ENCODE peak calls at places on chromosome 21, in four cellular contexts. L, R, K and W are unnamed samples.

GRCh38 chr21:29887313-29888009 is 52.3 kb downstream of the GRIK1 start:
- DNase-seq in L (no peak), R (no peak), K (no peak), W (no peak)

GRCh38 chr21:44403106-44404020 is 49.9 kb downstream of the TRPM2 start:
- DNase-seq in L (no peak), R (peak; percentile 38), K (no peak), W (no peak)

GRCh38 chr21:44521301-44521927 is 18.6 kb downstream of the KRTAP10-1 start:
- DNase-seq in L (peak; percentile 6), R (peak; percentile 44), K (no peak), W (no peak)

GRCh38 chr21:43645987-43646386 is 13.3 kb downstream of the HSF2BP start:
- DNase-seq in L (no peak), R (no peak), K (no peak), W (no peak)

GRCh38 chr21:28832013-28832714 is 160.5 kb downstream of the LTN1 start:
- DNase-seq in L (no peak), R (no peak), K (peak; percentile 24), W (peak; percentile 64)

GRCh38 chr21:43740497-43741156 is 21.7 kb downstream of the PDXK start:
- DNase-seq in L (peak; percentile 72), R (no peak), K (no peak), W (no peak)

GRCh38 chr21:14864211-14865021 is 200.4 kb downstream of the NRIP1 start:
- DNase-seq in L (peak; percentile 78), R (peak; percentile 79), K (peak; percentile 24), W (no peak)

GRCh38 chr21:17585875-17586450 is 26.7 kb downstream of the BTG3 start:
- DNase-seq in L (peak; percentile 9), R (no peak), K (no peak), W (no peak)

GRCh38 chr21:34796518-34797201 is 127.9 kb downstream of the CLIC6 start:
- DNase-seq in L (peak; percentile 13), R (no peak), K (no peak), W (no peak)

GRCh38 chr21:38965910-38966504 is 160.3 kb downstream of the ETS2 start:
- DNase-seq in L (no peak), R (no peak), K (no peak), W (no peak)

GRCh38 chr21:34926784-34927548 is 122.1 kb downstream of the RUNX1 start:
- DNase-seq in L (no peak), R (no peak), K (no peak), W (no peak)

GRCh38 chr21:31142600-31142999 is 104.3 kb upstream of the KRTAP19-8 start:
- DNase-seq in L (no peak), R (no peak), K (peak; percentile 41), W (peak; percentile 57)

GRCh38 chr21:39456665-39457064 is 4.9 kb downstream of the SH3BGR start:
- DNase-seq in L (no peak), R (no peak), K (no peak), W (no peak)

GRCh38 chr21:15667010-15667409 is 62.8 kb upstream of the USP25 start:
- DNase-seq in L (no peak), R (no peak), K (no peak), W (no peak)

GRCh38 chr21:38800924-38801744 is 4.6 kb upstream of the ETS2 start:
- DNase-seq in L (no peak), R (no peak), K (no peak), W (no peak)

GRCh38 chr21:29154270-29154669 is 23.8 kb downstream of the MAP3K7CL start:
- DNase-seq in L (no peak), R (no peak), K (no peak), W (no peak)

GRCh38 chr21:16279658-16280581 is 550.1 kb downstream of the USP25 start:
- DNase-seq in L (no peak), R (no peak), K (no peak), W (no peak)

GRCh38 chr21:38312822-38313221 is 56.0 kb downstream of the KCNJ15 start:
- DNase-seq in L (no peak), R (no peak), K (no peak), W (no peak)

GRCh38 chr21:44514218-44514520 is 25.8 kb downstream of the KRTAP10-1 start:
- DNase-seq in L (no peak), R (no peak), K (no peak), W (no peak)

GRCh38 chr21:44353200-44353970 is at the start of gene TRPM2:
- DNase-seq in L (no peak), R (peak; percentile 87), K (peak; percentile 33), W (peak; percentile 44)

GRCh38 chr21:39381009-39381408 is 32.1 kb upstream of the HMGN1 start:
- DNase-seq in L (no peak), R (no peak), K (no peak), W (no peak)

GRCh38 chr21:26570203-26570602 is 2.9 kb downstream of the CYYR1 start:
- DNase-seq in L (no peak), R (no peak), K (no peak), W (no peak)
- H3K27ac ChIP-seq in L (no peak overlapping the region), R (peak overlapping the region; percentile 83), K (no peak overlapping the region), W (no peak overlapping the region)

GRCh38 chr21:46093668-46094400 is 4.1 kb upstream of the COL6A2 start:
- DNase-seq in L (no peak), R (peak; percentile 76), K (peak; percentile 12), W (peak; percentile 15)

GRCh38 chr21:46092026-46092764 is 5.7 kb upstream of the COL6A2 start:
- DNase-seq in L (no peak), R (no peak), K (no peak), W (no peak)

GRCh38 chr21:46092811-46093667 is 4.9 kb upstream of the COL6A2 start:
- DNase-seq in L (no peak), R (no peak), K (peak; percentile 8), W (no peak)

GRCh38 chr21:46091118-46091517 is 6.8 kb upstream of the COL6A2 start:
- DNase-seq in L (no peak), R (no peak), K (no peak), W (no peak)

DNA sequence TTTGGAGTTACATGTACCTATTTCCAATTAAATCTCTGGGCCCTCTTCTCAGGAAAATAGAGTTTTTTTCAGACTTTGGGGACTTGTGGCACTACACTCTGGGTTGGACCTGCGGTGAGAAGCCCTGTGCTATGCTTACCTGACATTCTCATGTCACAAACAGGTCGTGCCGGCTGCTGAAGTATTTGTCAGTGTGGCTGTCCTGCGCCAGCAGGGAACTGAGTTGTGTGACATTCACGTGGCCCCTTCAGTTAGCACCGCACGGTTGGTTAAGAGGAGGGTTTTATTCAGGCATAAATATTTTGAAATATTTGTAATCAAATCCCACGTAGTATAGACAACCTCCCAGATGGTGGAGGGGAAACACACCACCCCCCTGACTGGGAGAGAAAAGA is 6.3 kb upstream of the COL6A2 start:
- DNase-seq in L (no peak), R (no peak), K (no peak), W (no peak)
- H3K4me3 ChIP-seq in L (no peak overlapping the region), R (no peak overlapping the region), K (no peak overlapping the region), W (no peak overlapping the region)

DNA sequence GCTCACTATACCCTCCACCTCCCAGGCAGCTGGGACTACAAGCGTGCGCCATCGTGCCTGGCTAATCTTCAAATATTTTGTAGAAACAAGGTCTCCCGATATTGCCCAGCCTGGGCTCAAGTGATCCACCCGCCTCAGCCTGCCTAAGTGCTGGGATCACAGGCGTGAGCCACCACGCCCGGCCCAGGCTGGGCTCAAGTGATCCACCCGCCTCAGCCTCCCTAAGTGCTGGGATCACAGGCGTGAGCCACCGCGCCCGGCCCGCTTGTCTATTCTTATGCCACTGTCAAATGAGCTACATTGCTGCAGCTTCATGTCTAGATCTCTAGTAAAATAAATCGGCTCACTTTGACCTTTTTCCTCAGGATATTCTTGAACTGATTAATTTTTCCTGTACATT is 107.7 kb upstream of the COL6A1 start:
- DNase-seq in L (no peak), R (no peak), K (no peak), W (no peak)
- H3K27ac ChIP-seq in L (no peak overlapping the region), R (no peak overlapping the region), K (no peak overlapping the region), W (no peak overlapping the region)

GRCh38 chr21:33254766-33255165 is 11.4 kb upstream of the IL10RB start:
- DNase-seq in L (no peak), R (no peak), K (no peak), W (no peak)

GRCh38 chr21:33257404-33257803 is 8.8 kb upstream of the IL10RB start:
- DNase-seq in L (no peak), R (no peak), K (no peak), W (no peak)

GRCh38 chr21:33258475-33258874 is 7.7 kb upstream of the IL10RB start:
- DNase-seq in L (no peak), R (no peak), K (no peak), W (no peak)

GRCh38 chr21:33256019-33256418 is 10.1 kb upstream of the IL10RB start:
- DNase-seq in L (no peak), R (no peak), K (peak; percentile 10), W (no peak)

GRCh38 chr21:33255404-33255803 is 10.8 kb upstream of the IL10RB start:
- DNase-seq in L (no peak), R (no peak), K (no peak), W (no peak)
- H3K4me3 ChIP-seq in L (no peak overlapping the region), R (no peak overlapping the region), K (no peak overlapping the region), W (no peak overlapping the region)

GRCh38 chr21:41388259-41388658 is 26.4 kb downstream of the MX2 start:
- DNase-seq in L (no peak), R (no peak), K (no peak), W (no peak)

GRCh38 chr21:41390043-41390639 is 28.3 kb downstream of the MX2 start:
- DNase-seq in L (no peak), R (no peak), K (no peak), W (no peak)

GRCh38 chr21:41381731-41382130 is 19.9 kb downstream of the MX2 start:
- DNase-seq in L (no peak), R (no peak), K (no peak), W (no peak)

GRCh38 chr21:41387824-41388223 is 26.0 kb downstream of the MX2 start:
- DNase-seq in L (no peak), R (no peak), K (no peak), W (no peak)

GRCh38 chr21:41387042-41387819 is 25.4 kb downstream of the MX2 start:
- DNase-seq in L (no peak), R (no peak), K (no peak), W (no peak)
- H3K27ac ChIP-seq in L (no peak overlapping the region), R (peak overlapping the region; percentile 56), K (no peak overlapping the region), W (no peak overlapping the region)

DNA sequence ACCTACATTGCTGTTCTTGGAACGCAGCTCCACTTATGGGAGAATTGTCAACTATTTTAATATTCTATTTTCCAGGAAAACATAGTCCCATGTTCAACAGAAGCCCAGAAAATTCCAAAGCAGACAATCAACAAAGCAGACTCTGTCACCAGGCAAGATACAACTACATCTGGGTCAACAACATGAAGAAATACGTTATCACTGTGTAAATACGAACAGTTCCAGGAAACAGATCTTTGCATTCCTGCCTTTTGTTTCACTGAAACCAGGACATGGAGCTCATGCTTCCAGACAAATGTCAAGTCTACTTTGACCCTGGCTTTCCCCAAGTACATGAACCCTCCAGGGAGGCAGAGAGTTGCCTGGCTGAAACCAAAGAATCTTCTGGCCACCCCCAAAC is 106.8 kb downstream of the SETD4 start:
- DNase-seq in L (no peak), R (no peak), K (no peak), W (no peak)
- H3K4me3 ChIP-seq in L (no peak overlapping the region), R (no peak overlapping the region), K (no peak overlapping the region), W (no peak overlapping the region)

DNA sequence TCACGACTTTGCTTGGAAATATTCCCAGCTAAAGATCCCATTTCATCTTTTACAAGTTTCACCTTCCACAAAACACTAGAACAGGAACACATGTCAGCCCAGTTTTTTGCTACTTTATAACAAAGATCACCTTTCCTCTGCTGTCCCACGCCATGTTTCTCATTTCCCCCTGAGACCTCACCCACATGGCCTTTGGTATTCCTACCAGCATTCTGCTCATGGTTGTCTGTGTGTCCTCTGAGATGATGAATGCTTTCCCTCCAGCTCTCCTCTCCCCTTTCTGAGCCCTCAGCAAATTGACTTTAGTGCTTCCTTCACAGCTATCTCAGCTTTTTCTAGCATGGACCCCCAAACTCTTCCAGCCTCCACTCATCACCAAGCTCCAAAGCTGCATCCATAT is 32.3 kb upstream of the ABCG1 start:
- DNase-seq in L (no peak), R (no peak), K (no peak), W (no peak)
- H3K27ac ChIP-seq in L (no peak overlapping the region), R (peak overlapping the region; percentile 90), K (no peak overlapping the region), W (peak overlapping the region; percentile 85)